ENCODE peak calls at places on chromosome 2, in nine cellular contexts. F is GM13976; N is CD4-positive, alpha-beta T cell; D is progenitor cell of endocrine pancreas; E is mammary epithelial cell; H is BE2C; J is Calu3; B is fibroblast of mammary gland; Q is glutamatergic neuron. Y is an unnamed sample.

GRCh38 chr2:95032341-95032740 is 6.8 kb downstream of the MAL start:
- DNase-seq in F (no peak), N (no peak), D (no peak), E (no peak), H (no peak), J (no peak), B (no peak), Q (no peak), Y (no peak)

GRCh38 chr2:231221761-231222160 is 23.3 kb downstream of the ARMC9 start:
- DNase-seq in F (no peak), N (no peak), D (no peak), E (no peak), H (no peak), J (no peak), B (no peak), Q (no peak), Y (no peak)

GRCh38 chr2:24304621-24305020 is 55.7 kb downstream of the ITSN2 start:
- DNase-seq in F (no peak), N (no peak), D (no peak), E (no peak), H (no peak), J (no peak), B (peak), Q (no peak), Y (no peak)

GRCh38 chr2:100396483-100396882 is 21.0 kb downstream of the CHST10 start:
- DNase-seq in F (no peak), N (no peak), D (no peak), E (no peak), H (no peak), J (no peak), B (no peak), Q (no peak), Y (no peak)

GRCh38 chr2:240952496-240953246 is 45.7 kb upstream of the SNED1 start:
- DNase-seq in F (no peak), N (no peak), D (peak), E (no peak), H (no peak), J (no peak), B (no peak), Q (no peak), Y (no peak)

GRCh38 chr2:144570566-144570965 is 50.6 kb upstream of the ZEB2 start:
- DNase-seq in F (no peak), N (no peak), D (no peak), E (peak), H (no peak), J (no peak), B (no peak), Q (no peak), Y (no peak)

GRCh38 chr2:203533696-203534471 is 1.2 kb downstream of the RAPH1 start:
- DNase-seq in F (peak), N (no peak), D (no peak), E (peak), H (no peak), J (no peak), B (peak), Q (no peak), Y (peak)

GRCh38 chr2:203740741-203741363 is 34.4 kb downstream of the CD28 start:
- DNase-seq in F (no peak), N (no peak), D (no peak), E (peak), H (no peak), J (no peak), B (peak), Q (no peak), Y (no peak)

GRCh38 chr2:112482309-112483046 is 522 bp downstream of the TTL start:
- DNase-seq in F (peak), N (peak), D (peak), E (peak), H (peak), J (peak), B (peak), Q (peak), Y (peak)

GRCh38 chr2:238139841-238140439 is 1.5 kb downstream of the KLHL30 start:
- DNase-seq in F (no peak), N (no peak), D (no peak), E (no peak), H (no peak), J (no peak), B (no peak), Q (no peak), Y (no peak)
- TF ChIP-seq CTCF in F (no peak), N (no peak), D (no peak), E (no peak), H (no peak), J (no peak), B (no peak), Q (no peak), Y (no peak)

GRCh38 chr2:47049502-47049901 is 105.6 kb downstream of the STPG4 start:
- DNase-seq in F (no peak), N (no peak), D (no peak), E (no peak), H (no peak), J (no peak), B (no peak), Q (no peak), Y (no peak)
- TF ChIP-seq CTCF in F (no peak), N (no peak), D (no peak), E (no peak), H (no peak), J (no peak), B (no peak), Q (no peak), Y (no peak)

GRCh38 chr2:81706856-81707255 is 1402.3 kb upstream of the LRRTM1 start:
- DNase-seq in F (no peak), N (no peak), D (no peak), E (no peak), H (no peak), J (no peak), B (no peak), Q (no peak), Y (no peak)
- TF ChIP-seq CTCF in F (no peak), N (no peak), D (no peak), E (no peak), H (no peak), J (no peak), B (no peak), Q (no peak), Y (no peak)

GRCh38 chr2:108927936-108928659 is 60.9 kb downstream of the EDAR start:
- DNase-seq in F (peak), N (peak), D (no peak), E (peak), H (peak), J (peak), B (peak), Q (peak), Y (peak)
- TF ChIP-seq CTCF in F (peak), N (peak), D (peak), E (peak), H (peak), J (peak), B (peak), Q (peak), Y (peak)

GRCh38 chr2:238456966-238457926 is 30.5 kb downstream of the ASB1 start:
- DNase-seq in F (no peak), N (no peak), D (no peak), E (no peak), H (no peak), J (no peak), B (peak), Q (no peak), Y (no peak)

GRCh38 chr2:238461051-238461450 is 34.3 kb downstream of the ASB1 start:
- DNase-seq in F (no peak), N (no peak), D (no peak), E (no peak), H (no peak), J (no peak), B (no peak), Q (no peak), Y (no peak)

GRCh38 chr2:238458641-238459040 is 31.9 kb downstream of the ASB1 start:
- DNase-seq in F (no peak), N (no peak), D (no peak), E (no peak), H (no peak), J (no peak), B (peak), Q (no peak), Y (no peak)

GRCh38 chr2:238457927-238458324 is 31.2 kb downstream of the ASB1 start:
- DNase-seq in F (no peak), N (no peak), D (no peak), E (no peak), H (no peak), J (no peak), B (peak), Q (no peak), Y (no peak)

DNA sequence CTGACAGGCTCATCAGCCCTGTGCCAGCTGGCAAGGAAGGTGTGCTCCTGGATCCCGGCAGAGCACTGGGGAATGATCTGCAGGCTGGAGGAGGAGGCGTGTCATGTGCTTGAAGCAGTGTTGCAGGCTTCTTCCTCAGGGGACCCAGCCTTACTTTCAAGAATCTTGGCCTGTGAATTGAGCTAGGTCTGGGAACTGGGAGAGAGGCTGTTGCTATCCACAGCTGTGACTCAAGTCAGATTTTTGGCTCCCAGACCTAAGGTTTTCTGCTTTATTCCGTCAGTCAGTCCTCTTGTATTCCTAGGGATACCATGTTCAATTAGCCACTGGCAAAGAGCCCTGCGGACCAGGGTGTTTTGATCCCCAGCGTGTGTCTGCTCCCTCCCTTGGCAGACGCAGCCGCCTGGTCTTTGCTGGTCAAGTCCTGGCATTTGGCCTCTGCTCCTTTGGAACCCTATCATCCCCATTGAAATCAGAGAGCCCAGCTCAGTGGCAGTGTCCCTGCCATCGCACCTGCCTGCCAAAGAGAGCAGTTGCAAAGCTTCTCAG is 32.4 kb downstream of the ASB1 start:
- DNase-seq in F (no peak), N (no peak), D (no peak), E (no peak), H (no peak), J (no peak), B (peak), Q (no peak), Y (no peak)
- TF ChIP-seq CTCF in F (no peak), N (no peak), D (no peak), E (no peak), H (no peak), J (no peak), B (no peak), Q (no peak), Y (no peak)

GRCh38 chr2:3179208-3179607 is 198.4 kb downstream of the EIPR1 start:
- DNase-seq in F (no peak), N (no peak), D (no peak), E (no peak), H (peak), J (no peak), B (no peak), Q (peak), Y (no peak)
- TF ChIP-seq CTCF in F (no peak), N (no peak), D (peak), E (no peak), H (peak), J (no peak), B (no peak), Q (peak), Y (no peak)

GRCh38 chr2:3007135-3007534 is 370.5 kb downstream of the EIPR1 start:
- DNase-seq in F (no peak), N (no peak), D (no peak), E (no peak), H (no peak), J (no peak), B (no peak), Q (no peak), Y (no peak)

GRCh38 chr2:3005859-3006258 is 371.8 kb downstream of the EIPR1 start:
- DNase-seq in F (no peak), N (no peak), D (no peak), E (no peak), H (no peak), J (no peak), B (no peak), Q (no peak), Y (no peak)

GRCh38 chr2:3000968-3001367 is 376.6 kb downstream of the EIPR1 start:
- DNase-seq in F (no peak), N (no peak), D (no peak), E (no peak), H (no peak), J (no peak), B (no peak), Q (no peak), Y (no peak)

GRCh38 chr2:3001595-3002184 is 375.9 kb downstream of the EIPR1 start:
- DNase-seq in F (no peak), N (no peak), D (no peak), E (no peak), H (peak), J (peak), B (peak), Q (peak), Y (peak)
- TF ChIP-seq CTCF in F (no peak), N (no peak), D (peak), E (no peak), H (peak), J (no peak), B (peak), Q (no peak), Y (no peak)

GRCh38 chr2:20678751-20679150 is 11.8 kb downstream of the GDF7 start:
- DNase-seq in F (no peak), N (no peak), D (no peak), E (no peak), H (no peak), J (no peak), B (no peak), Q (no peak), Y (no peak)

GRCh38 chr2:20680744-20681143 is 13.8 kb downstream of the GDF7 start:
- DNase-seq in F (no peak), N (no peak), D (no peak), E (no peak), H (no peak), J (no peak), B (no peak), Q (no peak), Y (no peak)

GRCh38 chr2:20677301-20678176 is 10.6 kb downstream of the GDF7 start:
- DNase-seq in F (peak), N (no peak), D (no peak), E (no peak), H (no peak), J (no peak), B (no peak), Q (no peak), Y (no peak)

GRCh38 chr2:20684581-20685063 is 17.7 kb downstream of the GDF7 start:
- DNase-seq in F (no peak), N (no peak), D (no peak), E (no peak), H (no peak), J (no peak), B (no peak), Q (no peak), Y (no peak)

DNA sequence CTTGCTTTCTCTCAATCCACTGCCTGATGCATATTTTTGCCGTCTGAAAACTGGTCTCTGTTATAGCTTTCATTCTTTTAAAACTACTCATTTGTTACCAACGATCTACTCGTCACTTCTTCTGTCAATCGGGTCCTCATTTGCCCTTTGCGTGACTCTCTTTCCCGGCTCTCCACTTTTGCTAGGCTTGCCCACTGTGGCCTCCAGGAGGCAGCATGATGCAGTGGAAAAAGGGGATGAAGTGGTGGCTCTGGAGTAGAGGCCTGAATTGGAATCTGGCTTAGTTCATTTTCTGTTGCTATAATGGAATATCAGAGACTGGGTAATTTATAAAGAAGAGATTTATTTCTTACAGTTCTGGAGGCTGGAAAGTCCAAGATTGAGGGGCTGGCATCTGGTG is 15.2 kb downstream of the GDF7 start:
- DNase-seq in F (no peak), N (no peak), D (no peak), E (no peak), H (no peak), J (no peak), B (no peak), Q (peak), Y (no peak)
- TF ChIP-seq CTCF in F (peak), N (no peak), D (peak), E (peak), H (peak), J (peak), B (peak), Q (peak), Y (peak)

GRCh38 chr2:27705851-27706622 is 42.3 kb downstream of the SLC4A1AP start:
- DNase-seq in F (no peak), N (no peak), D (no peak), E (peak), H (no peak), J (peak), B (peak), Q (no peak), Y (no peak)
- TF ChIP-seq CTCF in F (no peak), N (no peak), D (no peak), E (no peak), H (no peak), J (no peak), B (no peak), Q (no peak), Y (no peak)

Y was measured in nephron progenitor cell.